ENCODE peak calls at places on chromosomes 6 and 20, in five cellular contexts. X, Z, E, S and A are unnamed samples.
A peak's percentile ranks its signal among the peaks of the same experiment; 100 is the strongest.

GRCh38 chr6:132780770-132781371 is 17.6 kb downstream of the SLC18B1 start:
- DNase-seq in X (no peak), Z (no peak), S (peak; percentile 19), E (no peak), A (no peak)

GRCh38 chr6:108621117-108621516 is 60.4 kb downstream of the FOXO3 start:
- DNase-seq in E (no peak), X (peak; percentile 15), S (no peak), Z (no peak), A (no peak)

GRCh38 chr6:35435075-35435837 is 16.9 kb upstream of the FANCE start:
- DNase-seq in X (no peak), E (no peak), Z (no peak), S (no peak), A (no peak)

GRCh38 chr20:51335329-51335841 is 207.1 kb downstream of the NFATC2 start:
- DNase-seq in X (no peak), S (no peak), Z (no peak), E (no peak), A (no peak)

GRCh38 chr6:141482773-141483172 is 650.0 kb upstream of the GJE1 start:
- DNase-seq in S (no peak), Z (no peak), X (no peak), E (no peak), A (no peak)

GRCh38 chr20:21031666-21032065 is 74.5 kb downstream of the LINC00237 start:
- DNase-seq in X (no peak), E (no peak), S (peak; percentile 51), Z (no peak), A (no peak)

GRCh38 chr20:38298768-38299288 is 5.1 kb upstream of the BPI start:
- DNase-seq in E (no peak), X (no peak), Z (peak; percentile 90), S (no peak), A (no peak)

GRCh38 chr6:67265996-67266768 is 1368.9 kb upstream of the ADGRB3 start:
- DNase-seq in Z (no peak), S (no peak), X (no peak), E (no peak), A (no peak)

GRCh38 chr20:11045412-11046175 is 371.8 kb upstream of the JAG1 start:
- DNase-seq in Z (no peak), S (peak; percentile 6), X (no peak), E (no peak), A (no peak)

GRCh38 chr6:131053546-131054240 is 9.4 kb downstream of the EPB41L2 start:
- DNase-seq in E (no peak), Z (no peak), X (no peak), S (no peak), A (no peak)

GRCh38 chr6:87936065-87936464 is 111.6 kb upstream of the SPACA1 start:
- DNase-seq in S (peak; percentile 8), X (no peak), E (no peak), Z (no peak), A (no peak)

GRCh38 chr20:34475979-34476736 is 40.1 kb upstream of the DYNLRB1 start:
- DNase-seq in S (peak; percentile 47), X (no peak), Z (no peak), E (no peak), A (no peak)

GRCh38 chr20:63089051-63089907 is 82.5 kb upstream of the BHLHE23 start:
- DNase-seq in X (no peak), E (no peak), S (no peak), Z (no peak), A (no peak)

GRCh38 chr6:19713411-19713810 is 123.8 kb upstream of the ID4 start:
- DNase-seq in E (no peak), S (no peak), Z (no peak), X (no peak), A (no peak)

GRCh38 chr6:71468841-71469750 is 180.5 kb downstream of the OGFRL1 start:
- DNase-seq in X (no peak), S (no peak), E (no peak), Z (no peak), A (no peak)

GRCh38 chr6:169862464-169863148 is 111.2 kb downstream of the ERMARD start:
- DNase-seq in S (no peak), X (no peak), E (no peak), Z (no peak), A (no peak)

GRCh38 chr6:33297956-33298772 is 578 bp downstream of the RGL2 start:
- DNase-seq in S (peak; percentile 80), E (peak; percentile 92), X (no peak), Z (peak; percentile 79), A (no peak)

GRCh38 chr6:106256201-106256968 is 69.2 kb downstream of the ATG5 start:
- DNase-seq in E (no peak), Z (no peak), S (no peak), X (no peak), A (no peak)

GRCh38 chr6:2035046-2035445 is 210.4 kb downstream of the GMDS start:
- DNase-seq in X (no peak), E (no peak), S (no peak), Z (no peak), A (no peak)

GRCh38 chr6:5763407-5763806 is 243.3 kb downstream of the NRN1 start:
- DNase-seq in E (no peak), S (no peak), X (no peak), Z (no peak), A (no peak)

GRCh38 chr20:31594002-31594557 is 11.0 kb upstream of the ID1 start:
- DNase-seq in X (no peak), Z (no peak), E (no peak), S (no peak), A (no peak)
- TF ChIP-seq POLR2AphosphoS5 in X (no peak), Z (no peak), E (no peak), S (no peak), A (no peak)

GRCh38 chr6:17632929-17633328 is 32.8 kb downstream of the FAM8A1 start:
- DNase-seq in S (no peak), E (no peak), Z (no peak), X (no peak), A (no peak)

GRCh38 chr6:17633465-17634188 is 33.5 kb downstream of the FAM8A1 start:
- DNase-seq in Z (no peak), S (no peak), E (no peak), X (no peak), A (peak; percentile 11)

GRCh38 chr6:17638212-17638611 is 38.1 kb downstream of the FAM8A1 start:
- DNase-seq in X (no peak), E (no peak), Z (no peak), S (no peak), A (no peak)

GRCh38 chr6:17640477-17640917 is 40.4 kb downstream of the FAM8A1 start:
- DNase-seq in S (no peak), X (no peak), E (no peak), Z (peak; percentile 48), A (no peak)

GRCh38 chr6:17635568-17635967 is 35.5 kb downstream of the FAM8A1 start:
- DNase-seq in E (no peak), S (no peak), Z (no peak), X (no peak), A (no peak)
- TF ChIP-seq GABPA in E (no peak), S (no peak), Z (no peak), X (no peak), A (no peak)

DNA sequence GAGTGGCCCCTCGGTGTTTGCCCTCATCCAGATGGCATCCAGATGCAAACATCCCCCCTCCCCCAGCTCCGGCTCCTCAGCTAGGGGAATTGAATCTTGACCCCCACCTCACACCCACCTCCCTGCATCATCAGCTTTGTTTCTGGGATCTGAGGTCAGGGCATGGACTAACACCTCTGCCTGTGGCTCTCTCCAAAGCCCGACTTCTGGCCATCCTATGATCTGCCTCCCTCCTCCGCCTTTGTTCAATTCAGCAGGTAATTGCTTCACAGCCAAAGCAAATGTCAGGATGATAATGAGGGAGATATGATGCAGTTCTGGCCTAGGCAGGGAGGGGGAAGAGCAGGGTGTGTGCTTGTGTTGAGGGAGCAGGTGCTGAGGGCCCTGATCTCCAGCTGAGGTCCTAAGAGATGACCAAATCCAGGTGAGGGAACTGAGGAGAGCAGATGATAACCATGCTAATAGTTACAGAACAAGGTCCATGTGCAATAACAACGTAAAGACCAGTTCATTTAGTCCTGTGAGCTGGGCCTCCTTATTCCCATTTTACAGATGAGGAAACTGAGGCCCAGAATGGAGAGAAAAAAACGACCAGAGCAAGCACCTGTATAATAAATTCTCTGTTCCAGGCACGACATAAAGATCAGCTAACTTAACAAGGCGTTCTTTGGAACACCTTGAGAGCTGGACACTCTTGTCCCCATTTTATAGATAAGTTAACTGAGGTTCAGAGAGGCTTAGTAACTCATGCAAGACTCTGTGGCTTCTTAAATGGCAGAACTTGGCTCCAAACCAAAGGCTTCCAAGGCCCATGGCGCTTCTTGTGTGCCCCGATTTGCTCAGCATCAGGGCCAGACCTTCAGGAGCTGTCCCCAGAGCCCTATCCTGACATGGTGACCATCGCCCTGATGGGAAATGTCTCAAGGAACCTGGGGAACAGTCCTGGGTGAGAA is 141.9 kb downstream of the VEGFA start:
- DNase-seq in Z (no peak), E (no peak), S (peak; percentile 46), X (peak; percentile 36), A (no peak)
- TF ChIP-seq POLR2AphosphoS5 in Z (no peak), E (no peak), S (peak; percentile 26), X (no peak), A (no peak)

DNA sequence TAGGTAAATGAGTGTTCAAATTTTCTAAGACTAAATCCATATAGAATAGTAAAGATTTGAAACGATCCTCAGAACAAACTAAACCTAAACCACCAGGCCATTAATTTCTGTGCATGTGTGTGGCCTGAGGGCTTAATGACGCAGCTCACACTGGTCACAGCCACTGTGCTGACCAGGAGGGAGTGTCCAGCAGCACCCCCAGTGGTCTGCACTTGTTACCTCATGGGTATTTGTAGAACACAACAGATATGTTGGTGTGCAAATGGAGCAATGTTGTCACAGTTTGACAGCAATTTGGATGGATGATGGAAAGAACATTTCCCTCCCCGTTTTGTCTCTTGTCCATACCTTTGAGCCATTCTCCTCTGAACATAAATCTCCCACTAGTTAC is 122.4 kb upstream of the EXOC2 start:
- DNase-seq in S (peak; percentile 19), Z (no peak), X (no peak), E (peak; percentile 27), A (no peak)
- TF ChIP-seq GABPA in S (no peak), Z (no peak), X (no peak), E (no peak), A (no peak)

DNA sequence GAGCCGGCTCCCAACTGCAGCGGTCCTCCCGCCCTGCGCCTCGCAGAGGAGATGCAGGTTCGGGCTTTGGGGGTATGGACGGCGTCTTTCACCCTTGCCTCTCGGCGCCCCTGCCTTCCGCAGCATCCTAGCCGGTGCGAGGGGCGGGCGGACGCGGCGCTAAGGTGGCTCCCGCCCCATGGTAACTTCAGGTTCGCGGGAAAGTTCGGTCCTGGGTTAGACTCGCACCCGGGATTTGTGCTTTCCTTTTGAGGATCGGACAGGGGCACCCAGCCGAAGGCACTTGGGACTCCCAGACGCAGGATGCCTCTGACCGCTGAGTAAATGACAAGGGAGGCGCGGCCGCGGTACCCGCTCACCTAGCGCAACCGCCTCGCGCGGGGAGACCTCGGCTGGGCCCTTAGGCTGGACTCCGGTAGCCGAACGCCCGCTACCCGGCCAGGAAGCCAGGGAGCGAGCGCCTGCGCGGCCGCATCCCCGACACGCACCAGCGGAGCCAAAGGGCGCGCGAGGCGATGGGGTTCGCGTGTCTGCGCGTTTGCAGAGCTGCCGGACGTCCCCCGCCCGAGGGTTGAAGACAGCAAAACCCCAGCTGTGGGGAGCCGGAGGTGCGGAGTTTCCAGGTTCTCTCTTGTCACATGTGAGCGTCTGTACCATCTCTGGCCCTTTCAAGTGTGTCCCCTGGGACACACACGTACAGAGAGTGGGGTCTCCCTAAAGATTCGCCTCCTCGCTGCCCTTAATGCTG is 1.1 kb downstream of the RSPO3 start:
- DNase-seq in E (no peak), Z (no peak), S (no peak), X (no peak), A (no peak)
- TF ChIP-seq POLR2AphosphoS5 in E (no peak), Z (no peak), S (no peak), X (no peak), A (no peak)